ENCODE peak calls at places on chromosomes 11 and 22, in nine cellular contexts. J is tibial artery; Z is adrenal gland; Q is psoas muscle; B is CD4-positive, alpha-beta T cell; E is A549; F is esophagus squamous epithelium; D is pancreas; T is CD8-positive, alpha-beta T cell. S is an unnamed sample. For H3K9me3, the result is how much of the 10 kb centered on the place peaks cover.

GRCh38 chr11:114280696-114281095 is 15.5 kb upstream of the NNMT start:
- DNase-seq in T (no peak), J (peak), D (no peak), F (no peak), Z (no peak), E (peak), Q (peak), B (no peak), S (peak)

GRCh38 chr11:83456075-83456474 is 169.9 kb upstream of the CCDC90B start:
- DNase-seq in E (no peak), D (no peak), F (no peak), B (no peak), Q (no peak), T (no peak), J (no peak), Z (no peak), S (no peak)

GRCh38 chr22:31329029-31329428 is 17.1 kb downstream of the PATZ1 start:
- DNase-seq in J (no peak), T (no peak), D (no peak), E (no peak), F (no peak), Z (no peak), Q (no peak), B (no peak), S (no peak)

GRCh38 chr11:19395050-19395449 is 154.3 kb upstream of the E2F8 start:
- DNase-seq in E (no peak), D (no peak), B (no peak), Z (no peak), J (no peak), F (no peak), T (no peak), Q (no peak), S (no peak)

GRCh38 chr11:18526130-18526520 is 617 bp downstream of the TSG101 start:
- DNase-seq in D (no peak), F (no peak), T (no peak), Q (no peak), J (no peak), E (no peak), Z (no peak), B (no peak), S (no peak)

GRCh38 chr11:127843483-127844396 is 743.6 kb downstream of the ETS1 start:
- DNase-seq in D (peak), B (peak), Z (peak), F (no peak), T (peak), E (peak), Q (peak), J (peak), S (peak)

GRCh38 chr11:96219981-96220623 is 122.9 kb downstream of the MAML2 start:
- DNase-seq in Q (no peak), J (peak), E (no peak), Z (no peak), D (no peak), T (no peak), F (no peak), B (no peak), S (no peak)

GRCh38 chr11:78930810-78931209 is 356.1 kb upstream of the NARS2 start:
- DNase-seq in D (no peak), F (no peak), E (no peak), T (no peak), Q (no peak), B (no peak), J (no peak), Z (no peak), S (no peak)

GRCh38 chr22:44382461-44383038 is 69.8 kb upstream of the SHISAL1 start:
- DNase-seq in Z (peak), F (no peak), B (no peak), D (no peak), J (no peak), E (no peak), Q (peak), T (no peak), S (peak)

GRCh38 chr22:34973016-34973415 is 92.9 kb upstream of the ISX start:
- DNase-seq in J (no peak), B (no peak), F (no peak), T (no peak), Q (no peak), E (no peak), D (no peak), Z (no peak), S (no peak)

GRCh38 chr22:35578836-35579575 is 38.1 kb downstream of the MB start:
- DNase-seq in E (no peak), Q (no peak), B (no peak), T (no peak), D (no peak), Z (no peak), J (no peak), F (no peak), S (no peak)

GRCh38 chr11:60457576-60457975 is 1.9 kb downstream of the MS4A1 start:
- DNase-seq in T (no peak), D (no peak), J (no peak), F (no peak), Z (no peak), E (no peak), B (no peak), Q (no peak), S (no peak)

GRCh38 chr11:57217053-57217452 is 20.0 kb downstream of the APLNR start:
- DNase-seq in J (no peak), Z (no peak), Q (no peak), F (no peak), D (no peak), E (no peak), T (no peak), B (no peak), S (no peak)

GRCh38 chr11:13016415-13016814 is 7.3 kb downstream of the RASSF10 start:
- DNase-seq in D (no peak), T (no peak), Z (no peak), Q (no peak), F (no peak), J (no peak), B (no peak), E (no peak), S (no peak)

GRCh38 chr22:44928064-44928463 is 81.7 kb downstream of the PHF21B start:
- DNase-seq in T (no peak), F (no peak), Q (no peak), Z (no peak), D (no peak), J (no peak), E (no peak), B (no peak), S (peak)

GRCh38 chr11:109547356-109548027 is 125.5 kb downstream of the C11orf87 start:
- DNase-seq in B (no peak), F (no peak), E (no peak), J (no peak), Z (no peak), D (no peak), T (no peak), Q (no peak), S (no peak)

GRCh38 chr11:67275606-67276409 is 9.5 kb downstream of the GRK2 start:
- DNase-seq in F (no peak), J (peak), Z (no peak), Q (peak), T (no peak), E (no peak), D (no peak), B (no peak), S (peak)

GRCh38 chr11:78419327-78419726 is 1.7 kb upstream of the GAB2 start:
- DNase-seq in T (no peak), F (no peak), Q (peak), Z (peak), J (peak), B (no peak), D (peak), E (peak), S (peak)

GRCh38 chr11:119828011-119828410 is 99.0 kb upstream of the NECTIN1 start:
- DNase-seq in T (no peak), F (no peak), Z (no peak), Q (no peak), J (no peak), D (no peak), E (no peak), B (no peak), S (no peak)

GRCh38 chr11:88402192-88402715 is 64.7 kb upstream of the CTSC start:
- DNase-seq in D (no peak), Q (no peak), T (no peak), J (no peak), B (no peak), E (peak), Z (no peak), F (no peak), S (no peak)

GRCh38 chr11:119764108-119764874 is 35.3 kb upstream of the NECTIN1 start:
- DNase-seq in Q (peak), D (peak), B (no peak), F (no peak), T (no peak), Z (peak), E (no peak), J (peak), S (no peak)

GRCh38 chr22:48664586-48664985 is 1163.1 kb downstream of the BRD1 start:
- DNase-seq in Z (no peak), E (no peak), J (no peak), F (no peak), B (no peak), T (no peak), D (no peak), Q (peak), S (no peak)

GRCh38 chr22:26669060-26669481 is 11.7 kb downstream of the MIAT start:
- DNase-seq in B (no peak), T (no peak), F (no peak), Z (no peak), E (no peak), Q (no peak), J (no peak), D (peak), S (no peak)

GRCh38 chr11:45917286-45917622 is 423 bp downstream of the PEX16 start:
- DNase-seq in E (no peak), B (no peak), T (no peak), Q (peak), D (no peak), J (no peak), F (no peak), Z (no peak), S (no peak)

GRCh38 chr11:117814766-117815261 is 9.7 kb downstream of the FXYD2 start:
- DNase-seq in B (peak), Q (peak), F (no peak), J (no peak), T (peak), E (no peak), D (peak), Z (peak), S (peak)

GRCh38 chr11:122178795-122179194 is 62.8 kb upstream of the BLID start:
- DNase-seq in E (no peak), Q (no peak), J (no peak), D (no peak), B (no peak), F (no peak), Z (no peak), T (no peak), S (no peak)

GRCh38 chr22:31960767-31961166 is 16.4 kb downstream of the YWHAH start:
- DNase-seq in T (no peak), E (no peak), J (no peak), F (no peak), B (no peak), D (no peak), Q (no peak), Z (no peak), S (no peak)

GRCh38 chr11:130999992-131000770 is 83.9 kb upstream of the SNX19 start:
- DNase-seq in J (no peak), Q (no peak), F (no peak), Z (no peak), D (no peak), T (no peak), E (peak), B (no peak), S (no peak)

GRCh38 chr11:132451942-132452601 is 1080.2 kb downstream of the OPCML start:
- DNase-seq in Q (no peak), F (no peak), D (no peak), J (no peak), Z (no peak), T (no peak), B (no peak), E (no peak), S (no peak)

GRCh38 chr11:46267930-46268329 is 9.5 kb upstream of the CREB3L1 start:
- DNase-seq in Z (no peak), B (no peak), T (no peak), F (no peak), J (no peak), E (no peak), D (no peak), Q (no peak), S (no peak)

GRCh38 chr11:73267122-73267846 is 4.9 kb upstream of the P2RY6 start:
- DNase-seq in D (no peak), J (no peak), Z (no peak), Q (no peak), T (no peak), F (no peak), E (no peak), B (peak), S (no peak)

GRCh38 chr11:110525883-110526282 is 96.1 kb downstream of the FDX1 start:
- DNase-seq in J (no peak), Z (peak), B (no peak), D (no peak), T (no peak), E (no peak), Q (peak), F (no peak), S (peak)

GRCh38 chr11:48063424-48063978 is 83.1 kb downstream of the PTPRJ start:
- DNase-seq in J (no peak), F (no peak), E (peak), Z (peak), Q (no peak), T (no peak), D (no peak), B (no peak), S (no peak)

GRCh38 chr22:47396105-47396504 is 633.7 kb downstream of the TBC1D22A start:
- DNase-seq in B (no peak), E (no peak), T (no peak), Z (no peak), Q (no peak), F (no peak), D (no peak), J (no peak), S (peak)
- H3K9me3 ChIP-seq in B (under half), E (under half), T (under half), Z (under half), Q (under half), F (under half), D (under half), J (under half), S (under half)

GRCh38 chr11:65720237-65720934 is at the start of gene RNASEH2C:
- DNase-seq in T (peak), D (peak), J (peak), Q (peak), B (peak), E (peak), F (no peak), Z (peak), S (peak)
- H3K9me3 ChIP-seq in T (under half), D (under half), J (under half), Q (under half), B (under half), E (under half), F (under half), Z (under half), S (under half)

GRCh38 chr11:28009383-28009782 is 98.6 kb downstream of the KIF18A start:
- DNase-seq in E (no peak), Q (no peak), D (no peak), T (no peak), Z (no peak), J (no peak), F (no peak), B (no peak), S (no peak)

GRCh38 chr11:27998552-27998951 is 109.4 kb downstream of the KIF18A start:
- DNase-seq in T (no peak), B (no peak), Q (no peak), Z (no peak), J (no peak), F (no peak), D (no peak), E (no peak), S (no peak)

GRCh38 chr11:28003615-28004014 is 104.3 kb downstream of the KIF18A start:
- DNase-seq in B (no peak), J (no peak), D (no peak), F (no peak), Q (no peak), T (no peak), Z (no peak), E (no peak), S (no peak)
- H3K9me3 ChIP-seq in B (under half), J (under half), D (under half), F (under half), Q (under half), T (under half), Z (under half), E (under half), S (under half)

DNA sequence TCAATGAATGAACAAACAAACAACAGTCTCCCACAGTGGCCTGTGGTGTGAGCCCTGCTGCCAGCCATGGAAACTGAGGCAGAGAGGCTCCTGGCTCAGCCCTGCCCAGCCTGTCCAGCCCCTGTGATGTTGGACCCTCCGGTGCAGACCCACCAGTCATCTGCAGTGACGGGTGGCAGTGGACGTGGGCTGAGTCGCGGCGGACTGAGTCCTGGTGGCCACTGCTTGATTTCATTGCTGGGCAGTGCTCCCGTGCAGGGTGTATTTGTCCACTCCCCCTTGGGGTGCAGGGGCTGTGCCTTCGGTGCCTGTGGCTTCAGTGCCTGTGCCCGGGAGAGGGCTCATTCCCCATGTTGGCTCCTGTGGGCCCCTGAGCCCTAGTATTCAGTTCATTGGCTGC is 31.9 kb upstream of the MUC5AC start:
- DNase-seq in F (no peak), Q (no peak), E (no peak), T (no peak), J (peak), Z (no peak), D (no peak), B (peak), S (no peak)
- H3K9me3 ChIP-seq in F (under half), Q (under half), E (under half), T (under half), J (under half), Z (under half), D (under half), B (under half), S (under half)

GRCh38 chr22:47449508-47450270 is 687.2 kb downstream of the TBC1D22A start:
- DNase-seq in Q (no peak), F (no peak), D (no peak), B (no peak), Z (no peak), J (no peak), T (no peak), E (no peak), S (no peak)

GRCh38 chr22:47448231-47449035 is 686.0 kb downstream of the TBC1D22A start:
- DNase-seq in B (no peak), Q (no peak), Z (no peak), F (no peak), D (no peak), J (no peak), E (no peak), T (no peak), S (no peak)

GRCh38 chr22:47453049-47453448 is 690.6 kb downstream of the TBC1D22A start:
- DNase-seq in E (no peak), D (no peak), B (no peak), J (no peak), F (no peak), Q (no peak), Z (no peak), T (no peak), S (no peak)

GRCh38 chr22:47452184-47452583 is 689.7 kb downstream of the TBC1D22A start:
- DNase-seq in D (no peak), F (no peak), J (no peak), B (no peak), Z (no peak), T (no peak), E (peak), Q (no peak), S (no peak)

DNA sequence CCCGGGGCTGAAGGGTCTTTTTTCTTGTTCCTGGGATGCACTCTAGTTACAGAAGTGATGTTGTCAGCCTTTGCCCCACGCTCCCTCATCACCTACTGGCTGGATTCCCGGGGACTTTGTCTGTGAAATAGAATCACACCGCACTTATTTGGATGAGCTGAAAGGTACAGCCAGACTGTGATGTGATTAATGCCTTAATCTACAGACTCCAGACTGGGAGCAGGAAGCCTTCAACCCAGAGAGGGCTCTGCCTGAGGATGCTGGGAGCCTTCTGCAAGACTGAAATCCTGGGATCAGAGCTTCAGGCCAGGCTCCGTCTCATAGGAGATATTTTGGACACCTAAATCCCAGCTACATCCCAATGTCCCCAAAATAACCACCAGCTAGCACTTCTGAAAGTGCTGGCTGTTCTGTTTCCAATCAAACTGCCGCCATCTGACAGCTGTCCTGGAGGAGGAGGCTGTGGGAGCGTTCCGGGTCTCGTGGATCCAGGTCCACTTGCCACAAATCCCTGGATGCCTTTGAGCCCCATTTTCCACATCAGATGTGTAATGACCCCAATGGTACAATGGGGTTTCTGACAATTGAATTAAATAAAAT is 688.5 kb downstream of the TBC1D22A start:
- DNase-seq in D (no peak), E (no peak), J (no peak), Z (no peak), Q (no peak), T (no peak), B (no peak), F (no peak), S (no peak)
- H3K9me3 ChIP-seq in D (under half), E (under half), J (under half), Z (under half), Q (under half), T (under half), B (under half), F (under half), S (under half)

GRCh38 chr11:58771458-58771855 is 39.7 kb upstream of the GLYAT start:
- DNase-seq in Z (no peak), J (no peak), T (no peak), B (no peak), F (no peak), E (no peak), D (no peak), Q (no peak), S (no peak)

GRCh38 chr11:58772719-58773285 is 41.1 kb upstream of the GLYAT start:
- DNase-seq in F (no peak), T (no peak), Q (no peak), B (no peak), Z (no peak), D (no peak), E (no peak), J (no peak), S (no peak)

GRCh38 chr11:58776891-58777451 is 45.2 kb upstream of the GLYAT start:
- DNase-seq in T (no peak), B (no peak), Q (no peak), J (no peak), D (no peak), E (no peak), Z (peak), F (no peak), S (no peak)

GRCh38 chr11:58774164-58774593 is 42.4 kb upstream of the GLYAT start:
- DNase-seq in B (no peak), J (no peak), D (no peak), Q (no peak), Z (no peak), E (no peak), F (no peak), T (no peak), S (no peak)

GRCh38 chr11:58775066-58775708 is 43.4 kb upstream of the GLYAT start:
- DNase-seq in E (no peak), T (no peak), B (no peak), J (no peak), Z (no peak), D (no peak), F (no peak), Q (no peak), S (no peak)
- H3K9me3 ChIP-seq in E (under half), T (under half), B (under half), J (under half), Z (under half), D (under half), F (under half), Q (under half), S (under half)

GRCh38 chr22:40122792-40123191 is 54.9 kb upstream of the TNRC6B start:
- DNase-seq in D (no peak), Z (no peak), F (no peak), J (no peak), B (no peak), E (no peak), Q (no peak), T (no peak), S (no peak)
- H3K9me3 ChIP-seq in D (under half), Z (under half), F (under half), J (under half), B (under half), E (under half), Q (under half), T (under half), S (under half)

GRCh38 chr11:101429708-101430107 is 154.1 kb downstream of the TRPC6 start:
- DNase-seq in J (no peak), Z (no peak), B (no peak), Q (no peak), F (no peak), E (no peak), D (no peak), T (no peak), S (no peak)
- H3K9me3 ChIP-seq in J (under half), Z (under half), B (under half), Q (under half), F (under half), E (under half), D (under half), T (under half), S (under half)

DNA sequence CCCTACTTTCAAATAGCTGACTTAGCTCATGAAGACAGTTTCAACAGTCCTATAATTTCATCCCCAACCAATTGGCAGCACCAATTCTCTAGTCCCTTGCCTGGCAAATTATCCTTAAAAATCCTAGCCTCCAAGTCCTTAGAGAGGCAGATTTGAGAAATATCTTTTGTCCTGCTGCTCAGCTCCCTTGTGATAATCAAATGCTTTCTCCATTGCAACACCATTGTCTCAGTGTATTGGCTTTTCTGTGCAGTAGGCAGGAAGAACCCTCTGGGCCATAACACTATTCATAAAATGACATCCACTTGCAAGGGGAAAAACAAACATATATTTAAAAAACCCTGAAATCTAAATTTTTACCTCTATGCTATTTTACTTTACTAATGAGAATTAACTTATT is 89.6 kb downstream of the AASDHPPT start:
- DNase-seq in Q (no peak), T (no peak), B (no peak), Z (no peak), E (no peak), J (no peak), D (no peak), F (no peak), S (no peak)
- H3K9me3 ChIP-seq in Q (under half), T (under half), B (under half), Z (under half), E (under half), J (under half), D (under half), F (under half), S (under half)